ENCODE peak calls at places on chromosomes 1 and 21, in six cellular contexts. F is H1, T is SK-N-SH, W is GM12878, S is K562, V is HepG2. D is an unnamed sample.

GRCh38 chr21:17467829-17468228 is 45.0 kb upstream of the CXADR start:
- DNase-seq in F (no peak), T (no peak), W (no peak), S (no peak), V (peak; percentile 66), D (no peak)

GRCh38 chr1:39854738-39855137 is 28.6 kb downstream of the TRIT1 start:
- DNase-seq in F (no peak), T (no peak), W (no peak), S (no peak), V (no peak), D (no peak)

GRCh38 chr1:34653110-34653509 is 101.7 kb upstream of the GJB5 start:
- DNase-seq in F (no peak), T (no peak), W (no peak), S (no peak), V (no peak), D (no peak)

GRCh38 chr1:167819849-167820683 is 93.9 kb downstream of the ADCY10 start:
- DNase-seq in F (peak; percentile 80), T (peak; percentile 92), W (no peak), S (peak; percentile 94), V (no peak), D (peak; percentile 41)

GRCh38 chr21:41642399-41642798 is 124.5 kb downstream of the RIPK4 start:
- DNase-seq in F (no peak), T (no peak), W (no peak), S (no peak), V (peak; percentile 14), D (no peak)

GRCh38 chr1:209618756-209619420 is 33.3 kb downstream of the LAMB3 start:
- DNase-seq in F (no peak), T (peak; percentile 53), W (no peak), S (no peak), V (no peak), D (no peak)

GRCh38 chr21:34835526-34835925 is 166.7 kb downstream of the CLIC6 start:
- DNase-seq in F (no peak), T (no peak), W (no peak), S (no peak), V (peak; percentile 50), D (no peak)

GRCh38 chr1:174258148-174258550 is 98.8 kb downstream of the RABGAP1L start:
- DNase-seq in F (peak; percentile 61), T (peak; percentile 36), W (no peak), S (peak; percentile 35), V (peak; percentile 45), D (peak; percentile 45)

GRCh38 chr1:200409203-200409760 is 554 bp downstream of the ZNF281 start:
- DNase-seq in F (peak; percentile 61), T (no peak), W (no peak), S (peak; percentile 69), V (no peak), D (no peak)

GRCh38 chr1:13960376-13960987 is 260.5 kb downstream of the PRDM2 start:
- DNase-seq in F (peak; percentile 93), T (peak; percentile 65), W (peak; percentile 17), S (peak; percentile 73), V (peak; percentile 43), D (peak; percentile 44)

GRCh38 chr1:211133393-211133840 is 531 bp downstream of the KCNH1 start:
- DNase-seq in F (peak; percentile 64), T (peak; percentile 69), W (no peak), S (no peak), V (no peak), D (no peak)

GRCh38 chr21:34890258-34890723 is 158.8 kb downstream of the RUNX1 start:
- DNase-seq in F (peak; percentile 46), T (no peak), W (no peak), S (no peak), V (peak; percentile 47), D (no peak)

GRCh38 chr1:86421601-86422280 is 2.2 kb upstream of the CLCA2 start:
- DNase-seq in F (no peak), T (no peak), W (no peak), S (no peak), V (no peak), D (no peak)

GRCh38 chr1:11285883-11286734 is 13.1 kb downstream of the UBIAD1 start:
- DNase-seq in F (peak; percentile 52), T (peak; percentile 49), W (no peak), S (no peak), V (no peak), D (no peak)

GRCh38 chr1:168230709-168231108 is 4.9 kb downstream of the SFT2D2 start:
- DNase-seq in F (no peak), T (no peak), W (no peak), S (no peak), V (peak; percentile 44), D (no peak)

GRCh38 chr1:243346016-243346415 is 90.2 kb downstream of the SDCCAG8 start:
- DNase-seq in F (no peak), T (no peak), W (no peak), S (no peak), V (no peak), D (no peak)

GRCh38 chr1:208107817-208108608 is 136.2 kb downstream of the PLXNA2 start:
- DNase-seq in F (no peak), T (no peak), W (no peak), S (no peak), V (no peak), D (no peak)

GRCh38 chr1:169595764-169596711 is 9.8 kb upstream of the F5 start:
- DNase-seq in F (no peak), T (no peak), W (no peak), S (no peak), V (peak; percentile 38), D (no peak)

GRCh38 chr1:33168556-33169289 is 13.1 kb downstream of the TRIM62 start:
- DNase-seq in F (no peak), T (no peak), W (no peak), S (no peak), V (no peak), D (no peak)

GRCh38 chr1:66731462-66731861 is 20.8 kb upstream of the DYNLT5 start:
- DNase-seq in F (no peak), T (no peak), W (no peak), S (no peak), V (no peak), D (no peak)

GRCh38 chr21:45279446-45280177 is 8.1 kb downstream of the POFUT2 start:
- DNase-seq in F (no peak), T (no peak), W (no peak), S (no peak), V (no peak), D (no peak)

GRCh38 chr1:14946567-14947285 is 206.8 kb upstream of the TMEM51 start:
- DNase-seq in F (no peak), T (no peak), W (no peak), S (no peak), V (no peak), D (no peak)

GRCh38 chr1:32703479-32704291 is 1.1 kb upstream of the SYNC start:
- DNase-seq in F (no peak), T (peak; percentile 42), W (no peak), S (no peak), V (no peak), D (no peak)

GRCh38 chr1:85374160-85374559 is 90.8 kb downstream of the DDAH1 start:
- DNase-seq in F (no peak), T (no peak), W (no peak), S (no peak), V (peak; percentile 47), D (peak; percentile 22)

DNA sequence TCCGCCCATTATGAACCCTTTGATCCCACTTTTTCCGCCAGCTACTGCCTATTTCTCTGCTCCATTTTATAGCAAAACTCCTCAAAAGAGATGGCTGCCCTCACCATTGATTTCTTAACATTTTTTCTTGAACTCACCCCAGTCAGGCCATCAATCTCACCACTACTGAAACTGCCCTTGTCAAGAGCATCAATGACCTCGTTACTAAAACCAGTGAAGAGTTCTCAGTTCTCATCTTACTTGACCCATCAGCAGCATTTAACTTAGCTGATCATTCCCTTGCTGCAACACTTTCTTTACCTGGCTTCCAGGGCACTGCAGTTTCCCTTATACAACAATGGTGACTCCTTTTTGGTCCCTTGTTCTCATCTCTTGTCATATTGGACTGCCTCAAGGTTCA is 35.2 kb upstream of the FASLG start:
- DNase-seq in F (no peak), T (no peak), W (no peak), S (no peak), V (no peak), D (no peak)
- TF ChIP-seq YY1 in F (no peak), T (no peak), W (no peak), S (no peak), V (no peak), D (no peak)

DNA sequence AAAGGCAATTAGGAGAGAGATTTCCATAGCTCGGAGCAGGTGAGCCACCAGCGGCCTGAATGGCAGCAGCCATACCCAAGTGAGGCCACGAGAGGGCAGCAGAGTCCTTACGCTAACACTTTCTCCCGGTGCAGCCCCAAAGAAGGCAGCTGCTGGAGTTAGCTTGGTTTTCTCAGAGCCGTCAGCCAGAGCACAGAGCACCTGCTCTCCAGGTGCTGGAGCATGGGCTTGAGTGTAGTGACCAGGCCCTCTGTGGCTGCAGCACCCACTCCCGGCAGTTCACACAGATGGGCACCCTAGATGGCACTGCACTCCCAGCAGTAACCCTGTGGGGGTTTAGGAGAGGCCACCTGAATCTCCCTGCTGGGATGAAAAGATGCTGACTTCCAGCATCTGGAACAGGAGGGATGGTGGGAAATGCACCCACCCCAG is 45.8 kb downstream of the TMCC2 start:
- DNase-seq in F (peak; percentile 94), T (peak; percentile 91), W (peak; percentile 32), S (peak; percentile 90), V (peak; percentile 65), D (peak; percentile 48)
- H2AFZ ChIP-seq in F (no peak overlapping the region), T (no peak overlapping the region), W (no peak overlapping the region), S (peak overlapping the region; percentile 23), V (no peak overlapping the region), D (no peak overlapping the region)

GRCh38 chr1:234955107-234955731 is 173.4 kb downstream of the TOMM20 start:
- DNase-seq in F (no peak), T (no peak), W (no peak), S (peak; percentile 37), V (no peak), D (no peak)
- H3K4me2 ChIP-seq in F (no peak overlapping the region), T (peak overlapping the region; percentile 44), W (peak overlapping the region; percentile 80), S (peak overlapping the region; percentile 8), V (peak overlapping the region; percentile 60), D (peak overlapping the region; percentile 18)

DNA sequence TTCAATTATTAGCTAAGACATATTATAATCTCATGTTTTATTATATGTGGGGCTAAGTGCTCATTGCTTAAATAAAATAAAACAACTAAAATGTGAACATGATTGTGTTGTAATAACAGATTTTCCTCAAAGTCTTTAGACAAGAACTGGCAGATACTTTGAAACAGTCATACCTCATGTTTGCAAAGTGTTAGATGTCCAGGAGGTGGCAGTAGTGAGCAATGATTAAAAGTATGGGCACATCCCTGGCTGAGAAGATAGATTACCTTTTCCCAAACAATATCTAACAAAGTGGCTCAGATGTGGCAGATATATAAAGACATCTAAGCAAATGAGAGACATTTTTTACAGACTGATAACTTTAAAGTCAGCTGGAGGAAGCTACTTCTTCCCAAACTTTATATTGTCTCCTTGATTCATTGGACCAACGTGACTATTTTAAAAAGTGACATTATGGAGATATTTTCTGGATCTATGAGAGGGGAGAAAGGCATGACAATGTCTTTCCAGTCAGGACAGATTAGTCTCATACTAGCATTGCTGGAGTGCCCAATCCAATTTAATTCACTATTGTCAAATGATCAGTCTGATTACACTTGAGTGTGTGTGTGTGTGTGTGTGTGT is 269.8 kb downstream of the S1PR1 start:
- DNase-seq in F (peak; percentile 48), T (peak; percentile 33), W (peak; percentile 21), S (peak; percentile 38), V (peak; percentile 44), D (peak; percentile 24)
- TF ChIP-seq YY1 in F (no peak), T (no peak), W (no peak), S (no peak), V (no peak), D (no peak)

GRCh38 chr1:201887116-201887866 is 1.4 kb upstream of the SHISA4 start:
- DNase-seq in F (no peak), T (no peak), W (no peak), S (no peak), V (no peak), D (no peak)
- H2AFZ ChIP-seq in F (no peak overlapping the region), T (no peak overlapping the region), W (no peak overlapping the region), S (peak overlapping the region; percentile 56), V (no peak overlapping the region), D (no peak overlapping the region)

GRCh38 chr1:182163821-182164223 is 102.3 kb upstream of the ZNF648 start:
- DNase-seq in F (no peak), T (no peak), W (no peak), S (no peak), V (no peak), D (no peak)
- H3K4me2 ChIP-seq in F (no peak overlapping the region), T (no peak overlapping the region), W (no peak overlapping the region), S (no peak overlapping the region), V (no peak overlapping the region), D (no peak overlapping the region)